ENCODE peak calls at places on chromosomes 11 and 22, in seven cellular contexts. X is PC-3, B is DND-41, R is hepatocyte, T is IMR-90, N is HCT116, S is GM23248. U is an unnamed sample.
A peak's percentile ranks its signal among the peaks of the same experiment; 100 is the strongest.

GRCh38 chr11:47236482-47236881 is 12.1 kb downstream of the ACP2 start:
- DNase-seq in X (peak; percentile 52), S (peak; percentile 63), R (no peak), B (no peak), N (no peak), T (peak; percentile 68), U (peak; percentile 49)

GRCh38 chr11:44930588-44931302 is 19.9 kb downstream of the TP53I11 start:
- DNase-seq in N (no peak), R (no peak), T (no peak), X (peak; percentile 8), S (no peak), B (no peak), U (no peak)

GRCh38 chr11:36048496-36049247 is 104.8 kb downstream of the LDLRAD3 start:
- DNase-seq in T (peak; percentile 46), N (no peak), B (no peak), S (no peak), R (peak; percentile 23), X (no peak), U (peak; percentile 51)

GRCh38 chr22:31148953-31149627 is 8.8 kb upstream of the PLA2G3 start:
- DNase-seq in B (peak; percentile 46), N (peak; percentile 66), R (peak; percentile 84), T (peak; percentile 80), X (peak; percentile 70), S (peak; percentile 78), U (peak; percentile 88)

GRCh38 chr11:61173456-61173855 is 12.2 kb upstream of the VPS37C start:
- DNase-seq in X (peak; percentile 84), B (no peak), T (peak; percentile 34), R (no peak), N (no peak), S (peak; percentile 63), U (no peak)

GRCh38 chr22:42294034-42294985 is 23.9 kb upstream of the TCF20 start:
- DNase-seq in B (peak; percentile 57), X (peak; percentile 23), N (no peak), R (peak; percentile 84), T (peak; percentile 41), S (peak; percentile 60), U (peak; percentile 36)

GRCh38 chr22:20084547-20085413 is 4.7 kb downstream of the DGCR8 start:
- DNase-seq in N (no peak), T (no peak), S (peak; percentile 27), X (no peak), B (peak; percentile 45), R (peak; percentile 47), U (no peak)

GRCh38 chr22:42895087-42895486 is 38.0 kb upstream of the ARFGAP3 start:
- DNase-seq in X (no peak), T (no peak), R (no peak), S (no peak), B (no peak), N (no peak), U (no peak)

GRCh38 chr11:68020575-68020974 is 9.9 kb upstream of the NDUFS8 start:
- DNase-seq in B (no peak), S (peak; percentile 46), X (peak; percentile 65), R (peak; percentile 47), T (peak; percentile 35), N (no peak), U (no peak)

GRCh38 chr11:61067782-61068181 is 34.5 kb upstream of the CD5 start:
- DNase-seq in X (no peak), B (no peak), R (no peak), N (no peak), T (no peak), S (no peak), U (no peak)

GRCh38 chr22:21865041-21865440 is 2.4 kb downstream of the MAPK1 start:
- DNase-seq in B (no peak), X (peak; percentile 70), S (peak; percentile 99), T (peak; percentile 91), N (no peak), R (peak; percentile 56), U (peak; percentile 88)

GRCh38 chr11:10856689-10857603 is 907 bp downstream of the ZBED5 start:
- DNase-seq in S (peak; percentile 65), X (peak; percentile 45), T (peak; percentile 28), R (peak; percentile 60), B (no peak), N (no peak), U (peak; percentile 50)

GRCh38 chr11:106218096-106218495 is 140.6 kb downstream of the AASDHPPT start:
- DNase-seq in T (no peak), R (no peak), B (no peak), X (no peak), S (no peak), N (no peak), U (no peak)

GRCh38 chr11:121257976-121258375 is 34.6 kb upstream of the SC5D start:
- DNase-seq in S (no peak), T (no peak), R (no peak), N (no peak), B (no peak), X (peak; percentile 98), U (no peak)

GRCh38 chr11:2767751-2768150 is 68.0 kb upstream of the KCNQ1OT1 start:
- DNase-seq in S (no peak), N (no peak), X (no peak), B (no peak), R (no peak), T (no peak), U (no peak)

GRCh38 chr11:114316980-114317675 is 20.9 kb downstream of the NNMT start:
- DNase-seq in R (peak; percentile 17), B (no peak), S (peak; percentile 47), T (no peak), X (no peak), N (no peak), U (no peak)

GRCh38 chr22:29593923-29594322 is 9.5 kb upstream of the NF2 start:
- DNase-seq in S (no peak), B (no peak), R (no peak), X (no peak), T (no peak), N (no peak), U (no peak)

GRCh38 chr22:29584975-29585374 is 4.1 kb upstream of the NIPSNAP1 start:
- DNase-seq in R (no peak), T (no peak), S (no peak), B (no peak), X (no peak), N (no peak), U (no peak)

DNA sequence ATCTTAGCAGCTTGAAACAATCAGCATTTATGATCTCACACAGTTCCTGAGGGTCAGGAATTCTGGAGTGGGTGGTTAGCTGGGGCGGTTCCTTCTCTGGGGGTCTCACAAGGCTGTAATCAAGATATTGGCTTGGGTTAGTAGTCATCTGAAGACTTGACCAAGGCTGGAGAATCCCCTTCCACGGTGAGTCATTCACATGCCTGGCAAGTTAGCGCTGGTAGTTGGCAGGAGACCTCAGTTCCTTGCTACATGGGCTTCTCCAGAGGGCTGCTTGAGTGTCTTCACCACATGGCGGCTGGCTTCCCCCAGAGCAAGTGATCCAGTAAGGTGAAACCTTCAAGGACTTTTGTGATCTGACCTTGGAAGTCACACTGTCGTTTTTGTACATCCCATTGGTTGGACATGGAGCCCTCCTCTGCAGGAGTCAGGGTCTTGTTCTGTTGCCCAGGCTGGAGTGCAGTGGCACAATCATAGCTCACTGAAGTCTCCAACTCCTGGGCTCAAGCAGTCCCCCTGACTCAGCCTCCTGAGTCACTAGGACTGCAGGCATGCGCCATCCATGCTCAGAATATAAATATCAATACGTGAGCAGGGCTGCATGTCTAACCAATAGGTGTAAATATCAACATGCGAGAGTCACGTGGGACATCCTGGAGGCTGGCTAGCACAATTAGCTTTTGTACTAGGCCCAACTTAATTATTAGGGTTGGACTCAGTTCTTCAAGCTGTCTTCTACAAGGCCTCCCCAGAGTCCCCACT is 7.2 kb upstream of the NIPSNAP1 start:
- DNase-seq in B (no peak), X (peak; percentile 67), R (no peak), N (no peak), S (peak; percentile 95), T (peak; percentile 92), U (peak; percentile 73)
- H2AFZ ChIP-seq in B (no peak overlapping the region), X (no peak overlapping the region), R (no peak overlapping the region), N (peak overlapping the region; percentile 67), S (peak overlapping the region; percentile 20), T (peak overlapping the region; percentile 73), U (no peak overlapping the region)

GRCh38 chr11:11985954-11986949 is 22.2 kb downstream of the DKK3 start:
- DNase-seq in S (peak; percentile 44), X (no peak), N (no peak), B (no peak), R (no peak), T (no peak), U (no peak)

GRCh38 chr11:11987503-11988022 is 20.9 kb downstream of the DKK3 start:
- DNase-seq in T (peak; percentile 78), B (no peak), R (no peak), N (no peak), X (peak; percentile 58), S (peak; percentile 74), U (peak; percentile 57)

GRCh38 chr11:11989774-11990744 is 18.4 kb downstream of the DKK3 start:
- DNase-seq in S (peak; percentile 51), N (no peak), T (no peak), B (no peak), R (no peak), X (no peak), U (peak; percentile 38)

GRCh38 chr11:11988862-11989261 is 19.6 kb downstream of the DKK3 start:
- DNase-seq in X (no peak), T (no peak), R (no peak), S (no peak), B (no peak), N (no peak), U (no peak)

GRCh38 chr11:11988099-11988651 is 20.3 kb downstream of the DKK3 start:
- DNase-seq in T (peak; percentile 87), R (no peak), N (no peak), X (peak; percentile 78), B (no peak), S (peak; percentile 85), U (peak; percentile 86)
- H3K4me2 ChIP-seq in T (peak overlapping the region; percentile 80), R (no peak overlapping the region), N (no peak overlapping the region), X (peak overlapping the region; percentile 69), B (no peak overlapping the region), S (peak overlapping the region; percentile 75), U (peak overlapping the region; percentile 51)

DNA sequence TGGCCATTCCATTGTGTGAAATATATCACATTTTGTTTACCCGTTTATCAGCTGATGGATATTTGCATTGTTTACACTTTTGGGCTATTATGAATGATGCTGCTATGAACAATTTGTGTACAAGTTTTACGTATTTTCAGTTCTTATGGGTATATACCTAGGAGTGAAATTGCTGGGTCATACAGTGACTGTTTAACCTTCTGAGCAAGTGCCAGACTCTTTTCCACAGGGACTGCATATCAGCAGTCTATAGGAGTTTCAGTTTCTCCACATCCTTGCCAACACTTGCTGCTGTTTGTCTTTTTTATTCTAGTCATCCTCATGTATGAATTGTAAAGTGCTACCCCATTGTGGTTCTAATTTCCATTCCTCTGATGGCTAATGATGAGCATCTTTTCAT is 108.2 kb downstream of the EMSY start:
- DNase-seq in N (no peak), T (no peak), X (no peak), S (no peak), R (no peak), B (no peak), U (no peak)
- H2AFZ ChIP-seq in N (no peak overlapping the region), T (no peak overlapping the region), X (no peak overlapping the region), S (no peak overlapping the region), R (no peak overlapping the region), B (no peak overlapping the region), U (no peak overlapping the region)

DNA sequence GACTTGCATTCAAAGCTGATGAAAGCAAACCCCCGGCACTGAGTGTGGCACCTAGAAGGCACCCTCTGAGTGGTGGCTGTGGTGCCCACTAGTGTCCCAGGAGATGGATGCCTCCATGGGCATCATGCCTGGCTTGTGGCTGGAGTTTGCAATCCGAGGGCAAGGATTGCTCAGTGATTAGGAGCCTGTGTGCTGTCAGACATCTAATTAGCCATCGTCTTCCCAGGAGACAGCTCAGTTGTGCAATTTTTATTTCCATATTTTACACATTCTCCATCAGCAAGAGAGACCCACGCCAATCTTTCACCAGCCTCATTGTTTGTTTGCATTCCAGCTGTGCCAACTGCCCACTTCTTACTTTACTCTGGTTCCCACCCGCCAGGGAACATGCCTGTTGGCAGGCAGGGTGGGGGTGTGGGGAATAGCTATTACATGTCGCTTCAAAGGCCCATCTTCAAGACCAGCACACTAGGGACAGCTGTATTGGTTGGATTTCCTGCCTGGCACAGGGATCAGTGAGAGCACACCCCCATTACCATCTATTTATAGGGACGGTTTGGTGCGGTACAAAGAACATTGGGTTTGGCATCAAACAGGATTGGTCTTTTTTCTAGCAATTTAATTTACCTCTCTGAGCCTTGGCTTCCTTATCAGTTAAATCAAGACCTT is 80.8 kb upstream of the NAV2 start:
- DNase-seq in R (no peak), S (peak; percentile 75), N (no peak), B (no peak), T (no peak), X (no peak), U (no peak)
- H3K4me2 ChIP-seq in R (no peak overlapping the region), S (peak overlapping the region; percentile 73), N (no peak overlapping the region), B (no peak overlapping the region), T (no peak overlapping the region), X (peak overlapping the region; percentile 25), U (no peak overlapping the region)